ENCODE peak calls at places on chromosomes 6 and 20, in five cellular contexts. One of them, this sample, is unnamed.

GRCh38 chr6:158518196-158519127 is 41.4 kb upstream of the TMEM181 start:
- DNase-seq in ovary: peak
- DNase-seq in brain microvascular endothelial cell: peak
- DNase-seq in WERI-Rb-1: peak
- DNase-seq in substantia nigra: no peak
- DNase-seq in this sample: no peak

GRCh38 chr20:44398303-44398702 is 42.8 kb downstream of the HNF4A start:
- DNase-seq in brain microvascular endothelial cell: peak
- DNase-seq in substantia nigra: no peak
- DNase-seq in ovary: no peak
- DNase-seq in WERI-Rb-1: no peak
- DNase-seq in this sample: no peak

GRCh38 chr6:150667977-150668716 is 68.5 kb downstream of the PLEKHG1 start:
- DNase-seq in WERI-Rb-1: no peak
- DNase-seq in ovary: peak
- DNase-seq in substantia nigra: peak
- DNase-seq in brain microvascular endothelial cell: peak
- DNase-seq in this sample: peak

GRCh38 chr20:35269055-35269781 is 8.7 kb downstream of the MMP24OS start:
- DNase-seq in ovary: peak
- DNase-seq in WERI-Rb-1: peak
- DNase-seq in brain microvascular endothelial cell: peak
- DNase-seq in substantia nigra: peak
- DNase-seq in this sample: no peak

GRCh38 chr6:48135352-48136084 is 24.5 kb upstream of the PTCHD4 start:
- DNase-seq in WERI-Rb-1: peak
- DNase-seq in ovary: no peak
- DNase-seq in substantia nigra: no peak
- DNase-seq in brain microvascular endothelial cell: peak
- DNase-seq in this sample: no peak

GRCh38 chr6:3041606-3042005 is 26.7 kb upstream of the RIPK1 start:
- DNase-seq in WERI-Rb-1: no peak
- DNase-seq in ovary: no peak
- DNase-seq in substantia nigra: no peak
- DNase-seq in brain microvascular endothelial cell: no peak
- DNase-seq in this sample: no peak

GRCh38 chr20:20888273-20888656 is 175.8 kb upstream of the RALGAPA2 start:
- DNase-seq in WERI-Rb-1: no peak
- DNase-seq in brain microvascular endothelial cell: no peak
- DNase-seq in substantia nigra: no peak
- DNase-seq in ovary: no peak
- DNase-seq in this sample: no peak

GRCh38 chr6:31768717-31769257 is 6.3 kb downstream of the SAPCD1 start:
- DNase-seq in brain microvascular endothelial cell: no peak
- DNase-seq in substantia nigra: no peak
- DNase-seq in ovary: no peak
- DNase-seq in WERI-Rb-1: no peak
- DNase-seq in this sample: no peak

GRCh38 chr6:29490552-29490951 is 2.8 kb upstream of the MAS1L start:
- DNase-seq in WERI-Rb-1: no peak
- DNase-seq in brain microvascular endothelial cell: no peak
- DNase-seq in substantia nigra: no peak
- DNase-seq in ovary: no peak
- DNase-seq in this sample: no peak

GRCh38 chr6:170222498-170223471 is 68.1 kb downstream of the DLL1 start:
- DNase-seq in brain microvascular endothelial cell: no peak
- DNase-seq in WERI-Rb-1: no peak
- DNase-seq in ovary: no peak
- DNase-seq in substantia nigra: no peak
- DNase-seq in this sample: peak

GRCh38 chr6:113654396-113654795 is 202.7 kb upstream of the MARCKS start:
- DNase-seq in substantia nigra: peak
- DNase-seq in WERI-Rb-1: no peak
- DNase-seq in brain microvascular endothelial cell: peak
- DNase-seq in ovary: peak
- DNase-seq in this sample: peak

GRCh38 chr6:131660195-131660594 is 23.1 kb downstream of the ENPP3 start:
- DNase-seq in brain microvascular endothelial cell: peak
- DNase-seq in substantia nigra: no peak
- DNase-seq in WERI-Rb-1: no peak
- DNase-seq in ovary: no peak
- DNase-seq in this sample: no peak

GRCh38 chr20:33551778-33552177 is 61.9 kb downstream of the CBFA2T2 start:
- DNase-seq in WERI-Rb-1: no peak
- DNase-seq in substantia nigra: no peak
- DNase-seq in brain microvascular endothelial cell: no peak
- DNase-seq in ovary: no peak
- DNase-seq in this sample: no peak
- H3K27ac ChIP-seq in WERI-Rb-1: no peak
- H3K27ac ChIP-seq in substantia nigra: no peak
- H3K27ac ChIP-seq in brain microvascular endothelial cell: no peak
- H3K27ac ChIP-seq in ovary: no peak
- H3K27ac ChIP-seq in this sample: peak

DNA sequence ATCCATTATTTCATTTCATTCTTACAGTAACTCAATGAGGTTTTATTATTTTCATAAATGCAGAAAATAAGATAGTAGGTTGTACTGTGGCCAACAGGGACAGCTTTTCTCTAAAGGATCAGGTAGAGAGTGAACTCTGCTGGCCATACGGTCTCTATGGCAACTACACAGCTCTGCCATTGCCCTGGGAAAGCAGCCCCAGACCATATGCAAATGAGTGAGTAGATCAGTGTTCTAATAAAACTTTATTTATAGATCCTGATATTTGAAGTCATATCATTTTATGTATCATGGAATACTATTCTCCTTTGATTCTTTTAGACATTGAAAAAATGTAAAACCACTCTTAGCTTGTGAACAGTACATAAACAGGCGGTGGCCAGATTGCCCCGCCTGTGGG is 192.5 kb upstream of the RREB1 start:
- DNase-seq in substantia nigra: no peak
- DNase-seq in ovary: no peak
- DNase-seq in WERI-Rb-1: peak
- DNase-seq in brain microvascular endothelial cell: no peak
- DNase-seq in this sample: no peak
- H3K27ac ChIP-seq in substantia nigra: peak
- H3K27ac ChIP-seq in ovary: peak
- H3K27ac ChIP-seq in WERI-Rb-1: no peak
- H3K27ac ChIP-seq in brain microvascular endothelial cell: no peak
- H3K27ac ChIP-seq in this sample: peak

GRCh38 chr6:169035381-169036280 is 218.0 kb downstream of the THBS2 start:
- DNase-seq in WERI-Rb-1: no peak
- DNase-seq in substantia nigra: no peak
- DNase-seq in ovary: no peak
- DNase-seq in brain microvascular endothelial cell: peak
- DNase-seq in this sample: no peak
- H3K27ac ChIP-seq in WERI-Rb-1: no peak
- H3K27ac ChIP-seq in substantia nigra: no peak
- H3K27ac ChIP-seq in ovary: no peak
- H3K27ac ChIP-seq in brain microvascular endothelial cell: peak
- H3K27ac ChIP-seq in this sample: peak

GRCh38 chr6:148367418-148368024 is 24.9 kb downstream of the SASH1 start:
- DNase-seq in WERI-Rb-1: no peak
- DNase-seq in ovary: peak
- DNase-seq in substantia nigra: no peak
- DNase-seq in brain microvascular endothelial cell: peak
- DNase-seq in this sample: peak
- H3K27ac ChIP-seq in WERI-Rb-1: no peak
- H3K27ac ChIP-seq in ovary: no peak
- H3K27ac ChIP-seq in substantia nigra: peak
- H3K27ac ChIP-seq in brain microvascular endothelial cell: peak
- H3K27ac ChIP-seq in this sample: peak

GRCh38 chr20:17210983-17211382 is 15.9 kb upstream of the PCSK2 start:
- DNase-seq in WERI-Rb-1: no peak
- DNase-seq in brain microvascular endothelial cell: no peak
- DNase-seq in ovary: no peak
- DNase-seq in substantia nigra: no peak
- DNase-seq in this sample: no peak
- H3K27ac ChIP-seq in WERI-Rb-1: no peak
- H3K27ac ChIP-seq in brain microvascular endothelial cell: no peak
- H3K27ac ChIP-seq in ovary: no peak
- H3K27ac ChIP-seq in substantia nigra: no peak
- H3K27ac ChIP-seq in this sample: no peak

DNA sequence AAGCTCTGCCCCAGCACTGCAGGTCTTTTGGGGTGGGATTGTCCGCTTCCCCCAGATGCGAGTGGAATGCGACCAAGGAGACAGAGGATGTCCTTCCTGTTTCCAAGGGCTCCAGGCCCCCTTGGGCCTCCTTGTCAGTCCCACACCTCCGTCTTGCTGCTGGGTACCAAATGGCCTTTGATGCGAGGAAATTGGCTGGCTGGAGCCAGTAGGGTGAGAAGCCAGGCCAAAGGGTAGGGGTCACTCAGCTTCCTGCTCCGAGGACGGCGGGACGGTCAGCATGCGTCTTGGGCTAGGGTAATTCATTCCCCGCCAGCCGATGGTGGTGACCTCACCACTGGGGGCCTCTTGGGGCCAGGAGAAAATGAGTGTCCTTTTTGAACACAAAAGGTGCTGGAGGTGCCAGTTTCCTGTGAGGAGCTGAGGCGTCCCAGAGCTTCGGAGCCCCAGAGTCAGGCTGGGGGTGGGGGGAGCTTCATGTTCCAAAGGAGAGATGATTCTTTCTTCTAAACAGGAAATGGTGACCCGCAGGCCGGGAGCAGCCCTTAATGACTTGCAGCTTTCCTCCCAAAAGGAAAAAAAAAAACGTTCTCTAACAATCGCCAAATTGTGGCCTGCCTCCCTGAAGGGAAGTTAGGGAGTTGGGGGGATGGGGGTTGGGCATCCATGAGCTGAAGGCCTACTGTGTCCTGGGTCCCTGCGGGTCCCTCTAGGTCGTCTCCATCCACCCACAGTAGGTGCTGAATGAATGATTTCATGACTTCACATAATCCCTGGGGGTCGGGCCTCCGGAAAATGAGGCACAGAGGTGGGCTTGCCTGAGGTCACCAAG is 6.7 kb downstream of the SNAI1 start:
- DNase-seq in brain microvascular endothelial cell: peak
- DNase-seq in WERI-Rb-1: no peak
- DNase-seq in substantia nigra: no peak
- DNase-seq in ovary: peak
- DNase-seq in this sample: peak
- H3K27ac ChIP-seq in brain microvascular endothelial cell: peak
- H3K27ac ChIP-seq in WERI-Rb-1: peak
- H3K27ac ChIP-seq in substantia nigra: peak
- H3K27ac ChIP-seq in ovary: no peak
- H3K27ac ChIP-seq in this sample: peak

GRCh38 chr6:26121141-26122004 is 34.1 kb downstream of the HFE start:
- DNase-seq in brain microvascular endothelial cell: no peak
- DNase-seq in WERI-Rb-1: no peak
- DNase-seq in ovary: no peak
- DNase-seq in substantia nigra: no peak
- DNase-seq in this sample: no peak
- H3K27ac ChIP-seq in brain microvascular endothelial cell: no peak
- H3K27ac ChIP-seq in WERI-Rb-1: peak
- H3K27ac ChIP-seq in ovary: no peak
- H3K27ac ChIP-seq in substantia nigra: no peak
- H3K27ac ChIP-seq in this sample: peak

GRCh38 chr6:44667668-44668390 is 280.3 kb downstream of the CDC5L start:
- DNase-seq in brain microvascular endothelial cell: no peak
- DNase-seq in WERI-Rb-1: peak
- DNase-seq in substantia nigra: no peak
- DNase-seq in ovary: no peak
- DNase-seq in this sample: no peak

GRCh38 chr6:44670146-44670545 is 282.6 kb downstream of the CDC5L start:
- DNase-seq in ovary: no peak
- DNase-seq in substantia nigra: no peak
- DNase-seq in brain microvascular endothelial cell: no peak
- DNase-seq in WERI-Rb-1: no peak
- DNase-seq in this sample: no peak

GRCh38 chr6:44668391-44668930 is 281.0 kb downstream of the CDC5L start:
- DNase-seq in ovary: no peak
- DNase-seq in substantia nigra: no peak
- DNase-seq in WERI-Rb-1: no peak
- DNase-seq in brain microvascular endothelial cell: no peak
- DNase-seq in this sample: no peak

GRCh38 chr6:44667226-44667625 is 279.7 kb downstream of the CDC5L start:
- DNase-seq in WERI-Rb-1: no peak
- DNase-seq in substantia nigra: no peak
- DNase-seq in brain microvascular endothelial cell: peak
- DNase-seq in ovary: no peak
- DNase-seq in this sample: no peak

GRCh38 chr6:44668976-44669934 is 281.7 kb downstream of the CDC5L start:
- DNase-seq in substantia nigra: no peak
- DNase-seq in ovary: no peak
- DNase-seq in WERI-Rb-1: no peak
- DNase-seq in brain microvascular endothelial cell: no peak
- DNase-seq in this sample: no peak
- H3K27ac ChIP-seq in substantia nigra: no peak
- H3K27ac ChIP-seq in ovary: no peak
- H3K27ac ChIP-seq in WERI-Rb-1: no peak
- H3K27ac ChIP-seq in brain microvascular endothelial cell: no peak
- H3K27ac ChIP-seq in this sample: no peak